ENCODE peak calls at places on chromosomes 16 and 17, in four cellular contexts. U is tibial artery, I is retinal pigment epithelial cell, D is right cardiac atrium. Q is an unnamed sample.

GRCh38 chr17:70636517-70637133 is 467.3 kb downstream of the KCNJ2 start:
- DNase-seq in U (no peak), I (no peak), D (no peak), Q (peak)

GRCh38 chr16:65180986-65181710 is 59.3 kb upstream of the CDH11 start:
- DNase-seq in U (no peak), I (no peak), D (no peak), Q (no peak)

GRCh38 chr16:64051826-64052225 is 1070.0 kb downstream of the CDH11 start:
- DNase-seq in U (no peak), I (no peak), D (no peak), Q (peak)

GRCh38 chr17:5262417-5262816 is 19.7 kb upstream of the RABEP1 start:
- DNase-seq in U (no peak), I (no peak), D (no peak), Q (no peak)

GRCh38 chr16:24511174-24511573 is 28.2 kb upstream of the RBBP6 start:
- DNase-seq in U (no peak), I (no peak), D (no peak), Q (no peak)

GRCh38 chr17:20174588-20175265 is 165.6 kb downstream of the SPECC1 start:
- DNase-seq in U (no peak), I (peak), D (no peak), Q (no peak)

GRCh38 chr16:57276596-57276995 is 7.9 kb downstream of the PLLP start:
- DNase-seq in U (no peak), I (no peak), D (no peak), Q (no peak)

GRCh38 chr16:24093049-24093448 is 163.1 kb upstream of the CACNG3 start:
- DNase-seq in U (no peak), I (no peak), D (no peak), Q (no peak)

GRCh38 chr17:79840204-79840988 is 1.2 kb upstream of the CBX4 start:
- DNase-seq in U (peak), I (no peak), D (peak), Q (peak)

GRCh38 chr17:43860077-43860725 is 13.2 kb downstream of the CD300LG start:
- DNase-seq in U (peak), I (no peak), D (no peak), Q (no peak)

GRCh38 chr17:75828051-75828400 is 16.2 kb downstream of the UNC13D start:
- DNase-seq in U (no peak), I (no peak), D (no peak), Q (peak)

DNA sequence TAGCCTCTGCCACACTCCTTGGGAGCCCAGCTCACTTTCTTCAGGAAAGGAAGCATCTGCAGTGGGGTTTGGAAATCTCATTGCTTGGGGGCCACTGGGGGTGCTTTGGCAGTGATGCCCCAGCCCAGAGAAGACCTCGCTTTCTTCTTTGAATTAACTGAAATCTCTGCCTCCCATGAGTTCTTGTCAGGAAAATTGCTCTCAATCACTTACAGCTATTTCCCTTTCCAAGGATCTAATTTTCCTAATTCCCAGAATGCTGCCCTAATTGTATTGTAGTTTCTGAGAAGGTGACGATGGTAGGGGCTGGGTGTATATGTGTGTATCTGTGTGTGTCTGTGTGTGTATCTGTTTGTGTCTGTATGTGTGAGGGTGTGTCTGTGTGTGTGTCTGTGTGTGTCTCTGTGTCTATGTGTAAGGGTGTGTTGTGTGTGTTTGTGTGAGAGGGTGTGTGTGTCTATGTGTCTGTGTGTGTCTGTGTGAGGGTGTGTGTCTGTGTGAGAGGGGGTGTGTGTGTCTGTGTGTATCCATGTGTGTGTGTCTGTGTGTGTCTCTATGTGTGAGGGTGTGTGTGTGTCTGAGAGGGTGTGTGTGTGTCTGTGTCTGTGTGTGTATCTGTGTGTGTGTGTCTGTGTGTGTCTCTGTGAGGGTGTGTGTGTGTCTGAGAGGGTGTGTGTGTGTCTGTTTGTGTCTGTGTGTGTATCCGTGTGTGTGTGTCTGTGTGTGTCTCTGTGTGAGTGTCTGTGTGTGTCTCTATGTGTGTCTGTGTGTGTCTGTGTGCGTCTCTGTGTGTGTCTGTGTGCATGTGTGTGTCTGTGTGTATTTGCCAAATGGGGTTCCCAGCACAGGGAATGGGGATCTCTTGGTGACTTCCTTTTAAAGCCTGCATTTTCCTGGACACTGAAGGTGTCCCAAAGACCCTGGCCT is 83.5 kb upstream of the DNAJA2 start:
- DNase-seq in U (no peak), I (no peak), D (no peak), Q (no peak)
- H3K4me3 ChIP-seq in U (no peak), I (no peak), D (no peak), Q (no peak)

DNA sequence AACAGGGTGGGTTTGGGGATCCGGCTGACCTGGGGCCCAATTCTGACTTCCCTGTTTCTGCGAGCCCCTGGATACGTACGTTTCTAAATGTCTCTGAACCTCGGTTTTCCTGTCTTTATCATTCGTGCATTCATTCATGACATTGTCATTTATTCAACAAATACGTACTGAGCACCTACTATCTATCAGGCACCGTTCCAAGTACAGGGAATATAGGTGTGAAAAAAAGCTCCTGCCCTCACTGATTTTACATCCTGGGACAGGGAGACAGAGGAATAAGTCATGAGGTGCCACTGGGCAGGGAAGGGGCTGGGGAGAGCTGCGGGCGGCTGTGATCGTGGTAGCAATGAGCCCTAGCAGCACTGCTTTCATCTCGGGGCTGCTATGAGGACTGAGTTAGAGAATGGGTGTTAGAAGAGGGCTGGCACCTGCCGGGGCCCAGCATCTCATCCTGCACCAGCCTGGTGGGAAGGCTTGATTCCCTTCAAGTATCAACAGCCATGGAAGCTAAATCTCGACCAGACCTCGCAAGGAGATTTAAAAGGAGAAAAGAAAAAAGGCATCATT is 88.3 kb upstream of the DNAH17 start:
- DNase-seq in U (no peak), I (no peak), D (peak), Q (no peak)
- H3K4me3 ChIP-seq in U (no peak), I (no peak), D (no peak), Q (no peak)

GRCh38 chr17:31565652-31566051 is 174.2 kb downstream of the RAB11FIP4 start:
- DNase-seq in U (no peak), I (no peak), D (no peak), Q (no peak)
- H3K4me3 ChIP-seq in U (no peak), I (no peak), D (no peak), Q (no peak)

GRCh38 chr16:69286941-69287713 is 24.0 kb upstream of the VPS4A start:
- DNase-seq in U (peak), I (no peak), D (peak), Q (peak)

GRCh38 chr16:69283851-69284250 is 27.3 kb upstream of the VPS4A start:
- DNase-seq in U (no peak), I (no peak), D (no peak), Q (no peak)

DNA sequence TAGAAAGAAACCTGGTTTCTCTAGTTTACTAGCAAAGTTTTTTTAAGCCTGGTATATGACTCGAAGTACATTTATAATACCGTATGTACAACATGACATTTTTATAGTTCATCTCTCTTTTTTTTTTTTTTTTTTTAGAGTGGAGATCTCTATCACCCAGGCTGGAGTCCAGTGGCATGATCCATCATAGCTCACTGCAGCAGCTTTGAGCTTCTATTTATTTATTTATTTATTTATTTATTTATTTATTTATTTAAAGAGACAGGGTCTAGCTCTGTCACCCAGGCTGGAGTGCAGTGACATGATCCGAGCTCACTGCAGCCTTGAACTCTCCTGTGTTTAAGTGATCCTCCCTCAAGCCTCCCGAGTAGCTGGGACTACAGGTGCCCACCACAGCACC is 25.9 kb upstream of the VPS4A start:
- DNase-seq in U (no peak), I (no peak), D (no peak), Q (no peak)
- H3K4me3 ChIP-seq in U (no peak), I (no peak), D (no peak), Q (no peak)

GRCh38 chr17:16988749-16989229 is 16.9 kb upstream of the TNFRSF13B start:
- DNase-seq in U (no peak), I (no peak), D (no peak), Q (no peak)

GRCh38 chr17:16994626-16995025 is 22.7 kb upstream of the TNFRSF13B start:
- DNase-seq in U (no peak), I (no peak), D (no peak), Q (no peak)

GRCh38 chr17:16989953-16990860 is 18.3 kb upstream of the TNFRSF13B start:
- DNase-seq in U (no peak), I (no peak), D (no peak), Q (no peak)

GRCh38 chr17:16989230-16989952 is 17.5 kb upstream of the TNFRSF13B start:
- DNase-seq in U (no peak), I (no peak), D (no peak), Q (no peak)

DNA sequence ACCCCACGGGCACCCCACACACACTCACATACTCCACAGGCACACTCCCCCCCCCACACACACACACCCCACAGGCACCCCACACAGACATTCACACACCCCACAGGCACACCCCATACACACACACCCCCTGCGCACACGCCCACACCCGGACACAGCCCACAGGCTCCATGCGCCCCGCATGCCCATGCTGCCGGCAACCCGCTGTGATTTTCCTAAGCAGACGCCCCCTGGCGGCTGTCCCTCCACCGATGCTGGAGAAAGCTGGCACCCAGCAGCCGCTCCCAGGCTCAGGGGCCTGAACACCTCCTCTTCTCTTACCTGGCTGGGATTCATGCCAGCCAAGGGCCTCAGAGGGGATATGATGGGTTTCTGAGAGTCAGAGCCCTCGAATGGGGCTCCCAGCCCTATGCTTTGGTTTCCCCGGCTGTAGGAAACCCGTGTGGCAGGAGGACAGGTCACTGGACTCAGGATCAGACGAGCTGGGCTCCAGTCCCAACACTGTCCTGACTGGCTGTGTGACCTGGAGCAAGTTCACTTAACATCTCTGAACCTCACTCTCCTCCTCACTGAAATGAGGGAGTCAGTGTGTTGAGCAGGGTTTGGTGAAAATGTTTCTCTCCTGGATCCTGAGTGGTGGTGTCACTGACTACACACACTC is 19.6 kb upstream of the TNFRSF13B start:
- DNase-seq in U (peak), I (no peak), D (peak), Q (peak)
- H3K4me3 ChIP-seq in U (no peak), I (no peak), D (no peak), Q (no peak)

DNA sequence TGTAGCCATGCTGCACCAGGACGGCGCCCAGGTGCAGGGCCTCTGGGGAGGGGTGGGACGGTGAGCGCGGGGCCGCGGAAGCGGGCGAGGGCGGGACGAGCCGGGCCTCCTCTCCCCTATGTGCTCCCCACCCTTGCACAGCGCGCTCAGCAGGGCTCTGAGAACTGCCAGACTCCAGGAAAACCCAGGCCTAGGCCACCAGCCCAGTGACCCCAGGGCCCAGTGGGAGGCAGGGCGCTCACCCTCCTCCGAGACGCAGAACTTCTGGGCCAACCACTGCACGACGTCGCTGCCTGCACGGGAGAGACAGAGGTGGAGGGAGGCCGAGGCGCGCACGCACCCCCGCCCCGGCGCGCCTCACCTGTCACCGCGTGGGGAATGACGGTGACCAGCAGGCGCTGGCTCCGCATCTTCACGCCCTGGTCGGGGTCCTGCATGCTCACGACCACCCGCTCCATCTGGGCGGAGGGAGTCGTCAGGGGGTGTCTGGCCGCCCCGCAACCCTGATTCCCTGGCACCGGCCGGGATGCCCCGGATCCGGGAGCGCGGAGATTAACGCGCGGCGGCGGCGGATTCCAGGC is 613 bp downstream of the RGS11 start:
- DNase-seq in U (no peak), I (no peak), D (peak), Q (peak)
- H3K4me3 ChIP-seq in U (peak), I (peak), D (peak), Q (peak)

DNA sequence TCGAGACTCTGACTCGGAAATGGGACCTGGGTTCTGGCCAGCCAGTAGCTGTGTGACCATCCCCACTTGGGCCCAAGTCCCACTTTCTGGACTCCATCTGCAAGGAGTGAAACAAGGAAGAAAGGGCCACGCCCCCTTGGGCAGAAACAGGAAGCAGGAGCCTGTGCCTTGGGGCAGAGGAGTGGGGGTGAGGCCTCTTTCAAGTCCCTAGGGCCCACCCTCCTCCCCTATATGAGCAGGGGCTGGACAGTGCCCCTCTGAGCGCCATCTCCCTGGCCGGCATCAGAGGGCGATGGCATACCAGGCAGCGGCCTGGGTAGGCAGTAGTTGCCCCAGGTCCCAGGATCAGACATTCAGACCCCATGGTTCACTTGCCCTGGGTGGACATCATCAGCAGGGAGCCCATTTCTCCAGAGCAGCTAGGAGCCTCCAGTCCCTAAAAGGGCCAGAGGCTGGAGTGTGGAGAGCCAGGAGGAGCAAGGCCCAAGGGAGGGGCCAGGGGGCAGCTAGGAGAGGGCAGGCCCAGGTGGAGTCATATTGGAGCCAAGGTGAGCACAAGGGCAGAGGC is 7.1 kb downstream of the BCAR1 start:
- DNase-seq in U (peak), I (no peak), D (peak), Q (no peak)
- H3K4me3 ChIP-seq in U (no peak), I (no peak), D (no peak), Q (no peak)